ENCODE peak calls at places on chromosomes 13 and 19, in ten cellular contexts. Q, Z, O, L, D, R, E, A, P and B are unnamed samples. For H3K9me3, the result is how much of the 10 kb centered on the place peaks cover.

GRCh38 chr13:94704347-94705080 is 7.8 kb downstream of the SOX21 start:
- DNase-seq in Q (no peak), Z (no peak), O (no peak), L (no peak), D (peak), R (no peak), E (no peak), A (no peak), P (no peak), B (no peak)

GRCh38 chr13:99657848-99658265 is 156.6 kb downstream of the TM9SF2 start:
- DNase-seq in Q (peak), Z (no peak), O (peak), L (peak), D (no peak), R (no peak), E (peak), A (no peak), P (no peak), B (peak)

GRCh38 chr19:13788991-13789390 is 6.3 kb upstream of the ZSWIM4 start:
- DNase-seq in Q (peak), Z (no peak), O (peak), L (no peak), D (peak), R (peak), E (peak), A (no peak), P (no peak), B (peak)

GRCh38 chr19:55115446-55116065 is 1.9 kb downstream of the PPP1R12C start:
- DNase-seq in Q (peak), Z (no peak), O (no peak), L (no peak), D (peak), R (peak), E (no peak), A (no peak), P (no peak), B (no peak)

GRCh38 chr13:36445806-36446423 is 13.6 kb downstream of the CCNA1 start:
- DNase-seq in Q (no peak), Z (peak), O (no peak), L (no peak), D (no peak), R (no peak), E (no peak), A (no peak), P (no peak), B (no peak)

GRCh38 chr19:9673912-9674668 is 810 bp downstream of the ZNF562 start:
- DNase-seq in Q (peak), Z (peak), O (no peak), L (no peak), D (peak), R (peak), E (peak), A (no peak), P (peak), B (no peak)

GRCh38 chr19:1133471-1133929 is 29.7 kb downstream of the GPX4 start:
- DNase-seq in Q (no peak), Z (no peak), O (peak), L (no peak), D (peak), R (no peak), E (peak), A (peak), P (no peak), B (peak)

GRCh38 chr13:76512676-76513277 is 373.4 kb downstream of the KCTD12 start:
- DNase-seq in Q (peak), Z (peak), O (no peak), L (no peak), D (peak), R (peak), E (no peak), A (no peak), P (no peak), B (no peak)

GRCh38 chr19:41366089-41366488 is 2.1 kb upstream of the B9D2 start:
- DNase-seq in Q (no peak), Z (no peak), O (no peak), L (no peak), D (no peak), R (no peak), E (no peak), A (no peak), P (no peak), B (no peak)

GRCh38 chr13:99796175-99796819 is 175.3 kb downstream of the ZIC5 start:
- DNase-seq in Q (peak), Z (peak), O (no peak), L (no peak), D (no peak), R (peak), E (no peak), A (peak), P (peak), B (no peak)

GRCh38 chr13:28220166-28220565 is 81.8 kb downstream of the PAN3 start:
- DNase-seq in Q (peak), Z (peak), O (no peak), L (no peak), D (no peak), R (peak), E (no peak), A (no peak), P (no peak), B (no peak)

GRCh38 chr19:48330012-48330681 is 4.8 kb downstream of the EMP3 start:
- DNase-seq in Q (peak), Z (peak), O (peak), L (peak), D (peak), R (no peak), E (peak), A (peak), P (no peak), B (peak)

GRCh38 chr19:45414468-45414867 is 8.0 kb downstream of the POLR1G start:
- DNase-seq in Q (no peak), Z (no peak), O (no peak), L (no peak), D (no peak), R (no peak), E (no peak), A (no peak), P (no peak), B (no peak)

GRCh38 chr19:48506138-48506733 is 5.4 kb downstream of the LMTK3 start:
- DNase-seq in Q (peak), Z (peak), O (no peak), L (no peak), D (peak), R (peak), E (peak), A (no peak), P (no peak), B (peak)

GRCh38 chr19:13920940-13921744 is 15.1 kb downstream of the CC2D1A start:
- DNase-seq in Q (peak), Z (peak), O (peak), L (no peak), D (peak), R (peak), E (peak), A (peak), P (no peak), B (no peak)

GRCh38 chr19:30780456-30780855 is 408.3 kb downstream of the ZNF536 start:
- DNase-seq in Q (no peak), Z (no peak), O (no peak), L (no peak), D (no peak), R (no peak), E (no peak), A (no peak), P (no peak), B (no peak)

GRCh38 chr13:38685974-38686571 is 804 bp upstream of the FREM2 start:
- DNase-seq in Q (peak), Z (peak), O (peak), L (no peak), D (peak), R (no peak), E (no peak), A (peak), P (no peak), B (no peak)

GRCh38 chr13:103328899-103329298 is 262.7 kb upstream of the SLC10A2 start:
- DNase-seq in Q (no peak), Z (peak), O (no peak), L (no peak), D (no peak), R (no peak), E (no peak), A (no peak), P (no peak), B (no peak)

GRCh38 chr13:57569981-57570380 is 61.6 kb upstream of the PCDH17 start:
- DNase-seq in Q (peak), Z (no peak), O (no peak), L (no peak), D (no peak), R (no peak), E (no peak), A (no peak), P (no peak), B (no peak)

GRCh38 chr13:33033361-33033812 is 17.2 kb downstream of the KL start:
- DNase-seq in Q (no peak), Z (no peak), O (peak), L (no peak), D (no peak), R (no peak), E (no peak), A (peak), P (no peak), B (peak)

GRCh38 chr13:76474356-76474755 is 411.8 kb downstream of the KCTD12 start:
- DNase-seq in Q (no peak), Z (no peak), O (no peak), L (no peak), D (no peak), R (no peak), E (no peak), A (no peak), P (no peak), B (no peak)

GRCh38 chr13:39538826-39539555 is 64.0 kb downstream of the LHFPL6 start:
- DNase-seq in Q (peak), Z (no peak), O (no peak), L (no peak), D (peak), R (peak), E (no peak), A (no peak), P (no peak), B (no peak)

GRCh38 chr13:30808600-30808999 is 73.3 kb downstream of the ALOX5AP start:
- DNase-seq in Q (no peak), Z (no peak), O (no peak), L (no peak), D (no peak), R (no peak), E (no peak), A (no peak), P (no peak), B (no peak)

GRCh38 chr19:19269952-19270694 is 3.0 kb downstream of the TM6SF2 start:
- DNase-seq in Q (no peak), Z (no peak), O (no peak), L (no peak), D (peak), R (no peak), E (no peak), A (peak), P (no peak), B (no peak)

GRCh38 chr13:24274452-24274971 is 34.9 kb upstream of the C1QTNF9 start:
- DNase-seq in Q (no peak), Z (peak), O (peak), L (peak), D (no peak), R (peak), E (peak), A (no peak), P (no peak), B (peak)

GRCh38 chr19:16052353-16052752 is 23.9 kb upstream of the TPM4 start:
- DNase-seq in Q (no peak), Z (no peak), O (no peak), L (no peak), D (no peak), R (no peak), E (no peak), A (no peak), P (no peak), B (no peak)

GRCh38 chr13:98650376-98651107 is 73.6 kb upstream of the STK24 start:
- DNase-seq in Q (no peak), Z (no peak), O (peak), L (no peak), D (peak), R (no peak), E (no peak), A (no peak), P (no peak), B (no peak)

GRCh38 chr19:40305403-40305802 is 20.3 kb upstream of the AKT2 start:
- DNase-seq in Q (peak), Z (peak), O (peak), L (peak), D (peak), R (peak), E (peak), A (peak), P (peak), B (peak)

GRCh38 chr13:33045829-33046592 is 29.8 kb downstream of the KL start:
- DNase-seq in Q (no peak), Z (no peak), O (no peak), L (no peak), D (no peak), R (no peak), E (no peak), A (no peak), P (no peak), B (no peak)

GRCh38 chr13:76939215-76939614 is 9.1 kb upstream of the ACOD1 start:
- DNase-seq in Q (peak), Z (peak), O (no peak), L (no peak), D (peak), R (peak), E (no peak), A (no peak), P (no peak), B (no peak)

GRCh38 chr13:25171170-25171516 is 945 bp downstream of the AMER2 start:
- DNase-seq in Q (no peak), Z (no peak), O (no peak), L (no peak), D (no peak), R (no peak), E (no peak), A (no peak), P (no peak), B (no peak)

GRCh38 chr19:9793051-9793591 is 24.6 kb upstream of the ZNF846 start:
- DNase-seq in Q (peak), Z (peak), O (peak), L (peak), D (peak), R (peak), E (no peak), A (peak), P (no peak), B (peak)

GRCh38 chr13:31044658-31045620 is 112.5 kb downstream of the TEX26 start:
- DNase-seq in Q (no peak), Z (peak), O (no peak), L (no peak), D (peak), R (no peak), E (peak), A (no peak), P (peak), B (no peak)

GRCh38 chr19:34972163-34972705 is 8.2 kb upstream of the ZNF792 start:
- DNase-seq in Q (no peak), Z (no peak), O (no peak), L (no peak), D (no peak), R (no peak), E (no peak), A (no peak), P (no peak), B (no peak)

GRCh38 chr13:20924758-20925394 is 22.3 kb upstream of the XPO4 start:
- DNase-seq in Q (peak), Z (peak), O (peak), L (peak), D (peak), R (peak), E (peak), A (peak), P (peak), B (peak)

GRCh38 chr19:48606463-48607358 is at the start of gene SPACA4:
- DNase-seq in Q (no peak), Z (no peak), O (no peak), L (no peak), D (peak), R (no peak), E (no peak), A (no peak), P (no peak), B (no peak)

GRCh38 chr19:48444129-48444932 is 1.5 kb upstream of the GRWD1 start:
- DNase-seq in Q (no peak), Z (no peak), O (no peak), L (no peak), D (peak), R (no peak), E (no peak), A (no peak), P (no peak), B (no peak)

GRCh38 chr13:72437458-72437857 is 290.0 kb downstream of the MZT1 start:
- DNase-seq in Q (peak), Z (peak), O (no peak), L (no peak), D (no peak), R (peak), E (no peak), A (no peak), P (peak), B (no peak)

GRCh38 chr19:3708207-3708931 is at the start of gene TJP3:
- DNase-seq in Q (peak), Z (peak), O (peak), L (peak), D (peak), R (peak), E (no peak), A (peak), P (no peak), B (no peak)
- H3K4me3 ChIP-seq in Q (no peak), Z (no peak), O (peak), L (no peak), D (no peak), R (no peak), E (no peak), A (no peak), P (no peak), B (no peak)

DNA sequence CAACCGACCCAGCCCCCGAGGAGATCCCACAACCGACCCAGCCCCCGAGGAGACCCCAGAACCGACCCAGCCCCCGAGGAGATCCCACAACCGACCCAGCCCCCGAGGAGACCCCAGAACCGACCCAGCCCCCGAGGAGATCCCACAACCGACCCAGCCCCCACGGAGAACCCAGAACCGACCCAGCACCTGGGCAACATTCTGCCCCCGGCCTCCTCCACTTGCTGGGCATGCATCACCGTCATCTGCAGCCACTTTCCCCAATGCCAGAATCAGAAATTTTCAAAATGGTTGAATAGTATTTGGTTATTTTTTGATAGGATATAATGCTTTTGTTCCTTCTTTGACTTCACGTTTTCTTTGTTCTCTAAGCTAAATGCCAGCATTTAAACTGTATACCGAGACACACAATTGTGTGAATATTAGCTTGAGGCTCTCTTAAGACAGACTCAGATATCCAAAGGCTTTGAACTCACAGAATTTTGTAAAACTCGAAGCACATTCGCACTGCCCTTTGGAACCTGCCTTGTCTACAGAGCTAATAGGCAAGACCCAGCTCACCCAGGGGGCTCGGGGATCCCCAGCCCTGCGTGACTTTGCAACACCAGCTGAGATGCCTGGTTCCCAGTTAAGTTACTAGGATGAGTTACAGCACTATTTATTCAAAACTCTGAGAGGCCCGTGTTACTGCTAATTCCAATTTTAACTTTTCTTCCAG is 15.5 kb upstream of the RASA3 start:
- DNase-seq in Q (no peak), Z (no peak), O (no peak), L (no peak), D (peak), R (no peak), E (no peak), A (no peak), P (no peak), B (no peak)
- H3K9me3 ChIP-seq in Q (under half), Z (under half), O (under half), L (under half), D (under half), R (under half), E (under half), A (under half), P (under half), B (under half)

DNA sequence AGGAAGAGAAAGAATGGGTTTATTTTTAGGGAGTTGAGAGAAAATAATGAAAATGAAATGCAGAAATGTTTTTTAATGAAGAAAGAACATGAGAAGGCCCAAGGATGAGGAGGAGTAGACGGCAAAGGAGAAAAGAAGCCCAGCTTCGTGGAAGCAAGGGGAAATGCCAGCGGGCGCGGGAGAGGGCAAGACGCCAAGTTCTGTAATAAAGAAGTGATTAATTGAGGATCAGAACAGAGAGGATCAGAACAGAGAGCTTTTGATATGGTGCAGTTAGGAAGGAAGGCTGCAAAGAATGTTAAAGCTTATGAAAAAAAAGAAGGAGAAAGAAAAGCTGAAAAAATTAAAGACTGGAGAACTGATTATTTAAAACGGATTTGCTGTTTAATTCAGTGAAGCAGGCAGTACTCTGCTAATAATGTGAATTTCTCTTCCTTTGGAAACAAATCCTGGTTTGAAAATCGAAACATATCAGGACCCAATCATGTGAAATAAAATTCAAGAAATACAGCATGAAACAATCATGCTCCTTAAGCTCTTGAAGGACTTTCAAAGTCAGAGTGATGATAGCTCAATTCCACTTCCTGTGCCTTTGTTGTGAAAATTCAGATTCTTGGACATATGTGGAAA is 99.3 kb upstream of the SOX1 start:
- DNase-seq in Q (no peak), Z (no peak), O (no peak), L (no peak), D (no peak), R (no peak), E (no peak), A (no peak), P (no peak), B (no peak)
- H3K4me3 ChIP-seq in Q (no peak), Z (no peak), O (no peak), L (no peak), D (no peak), R (no peak), E (no peak), A (no peak), P (no peak), B (no peak)

GRCh38 chr19:11978492-11979100 is 13.8 kb downstream of the ZNF763 start:
- DNase-seq in Q (no peak), Z (no peak), O (no peak), L (no peak), D (no peak), R (no peak), E (no peak), A (no peak), P (no peak), B (no peak)
- H3K9me3 ChIP-seq in Q (under half), Z (half or more), O (half or more), L (under half), D (under half), R (half or more), E (under half), A (under half), P (under half), B (under half)

DNA sequence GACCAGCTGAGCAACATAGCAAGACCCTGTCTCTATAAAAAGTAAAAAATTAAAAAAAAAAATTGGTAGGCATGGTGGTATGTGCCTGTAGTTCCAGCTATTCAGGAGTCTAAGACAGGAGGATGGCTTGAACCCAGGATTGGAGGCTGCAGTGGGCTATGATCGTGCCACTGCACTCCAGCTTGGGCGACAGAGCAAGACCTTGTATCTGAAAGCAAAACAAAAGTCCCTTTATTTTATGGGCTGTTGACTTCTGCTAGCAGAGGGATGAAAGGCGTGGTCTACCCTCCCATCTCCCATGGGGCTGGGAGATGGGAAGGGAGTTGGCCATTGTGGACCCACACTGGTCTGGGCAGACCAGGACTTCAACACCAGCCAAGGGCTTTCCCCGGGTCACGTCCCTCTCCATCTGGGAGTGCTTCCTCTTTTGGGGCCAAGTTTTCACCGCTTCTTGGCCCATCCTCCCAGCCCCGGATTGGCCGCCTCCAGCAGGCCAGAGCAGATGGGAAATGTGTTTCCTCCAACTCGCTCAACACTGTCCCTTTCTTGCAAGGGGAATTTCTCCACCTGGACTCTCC is 2.2 kb upstream of the TNFSF9 start:
- DNase-seq in Q (no peak), Z (no peak), O (peak), L (peak), D (peak), R (no peak), E (no peak), A (peak), P (no peak), B (no peak)
- H3K4me3 ChIP-seq in Q (no peak), Z (no peak), O (no peak), L (no peak), D (no peak), R (no peak), E (no peak), A (no peak), P (no peak), B (no peak)